ENCODE peak calls at places on chromosomes 3 and 15, in ten cellular contexts. One of them, this sample, is unnamed.

GRCh38 chr3:48784426-48785120 is 63.1 kb downstream of the PRKAR2A start:
- DNase-seq in BJ: no peak
- DNase-seq in progenitor cell of endocrine pancreas: no peak
- DNase-seq in GM20000: no peak
- DNase-seq in uterus: no peak
- DNase-seq in hepatocyte: no peak
- DNase-seq in tibial nerve: no peak
- DNase-seq in IMR-90: peak
- DNase-seq in omental fat pad: no peak
- DNase-seq in K562: no peak
- DNase-seq in this sample: no peak

GRCh38 chr3:153910387-153910786 is 210.8 kb upstream of the ARHGEF26 start:
- DNase-seq in K562: no peak
- DNase-seq in uterus: no peak
- DNase-seq in omental fat pad: no peak
- DNase-seq in IMR-90: no peak
- DNase-seq in tibial nerve: no peak
- DNase-seq in progenitor cell of endocrine pancreas: no peak
- DNase-seq in BJ: no peak
- DNase-seq in hepatocyte: no peak
- DNase-seq in GM20000: no peak
- DNase-seq in this sample: no peak

GRCh38 chr3:194686414-194686815 is 732 bp downstream of the FAM43A start:
- DNase-seq in IMR-90: no peak
- DNase-seq in hepatocyte: no peak
- DNase-seq in BJ: no peak
- DNase-seq in GM20000: no peak
- DNase-seq in uterus: no peak
- DNase-seq in tibial nerve: no peak
- DNase-seq in K562: no peak
- DNase-seq in progenitor cell of endocrine pancreas: no peak
- DNase-seq in omental fat pad: no peak
- DNase-seq in this sample: no peak

GRCh38 chr3:5162102-5162501 is 25.4 kb upstream of the EDEM1 start:
- DNase-seq in GM20000: no peak
- DNase-seq in omental fat pad: no peak
- DNase-seq in uterus: no peak
- DNase-seq in BJ: no peak
- DNase-seq in K562: no peak
- DNase-seq in progenitor cell of endocrine pancreas: no peak
- DNase-seq in IMR-90: peak
- DNase-seq in tibial nerve: no peak
- DNase-seq in hepatocyte: no peak
- DNase-seq in this sample: no peak

GRCh38 chr3:123725652-123726400 is 141.0 kb upstream of the HACD2 start:
- DNase-seq in hepatocyte: no peak
- DNase-seq in IMR-90: no peak
- DNase-seq in K562: no peak
- DNase-seq in BJ: no peak
- DNase-seq in progenitor cell of endocrine pancreas: no peak
- DNase-seq in omental fat pad: no peak
- DNase-seq in tibial nerve: no peak
- DNase-seq in GM20000: no peak
- DNase-seq in uterus: no peak
- DNase-seq in this sample: peak

GRCh38 chr3:71313844-71314243 is 269.7 kb downstream of the FOXP1 start:
- DNase-seq in uterus: no peak
- DNase-seq in progenitor cell of endocrine pancreas: no peak
- DNase-seq in BJ: no peak
- DNase-seq in omental fat pad: no peak
- DNase-seq in hepatocyte: no peak
- DNase-seq in K562: no peak
- DNase-seq in GM20000: no peak
- DNase-seq in IMR-90: no peak
- DNase-seq in tibial nerve: no peak
- DNase-seq in this sample: no peak

GRCh38 chr3:125033135-125033534 is 22.7 kb downstream of the HEG1 start:
- DNase-seq in hepatocyte: no peak
- DNase-seq in IMR-90: no peak
- DNase-seq in progenitor cell of endocrine pancreas: no peak
- DNase-seq in tibial nerve: no peak
- DNase-seq in GM20000: no peak
- DNase-seq in K562: no peak
- DNase-seq in BJ: no peak
- DNase-seq in omental fat pad: no peak
- DNase-seq in uterus: no peak
- DNase-seq in this sample: no peak

GRCh38 chr15:44087578-44088190 is 107.4 kb downstream of the FRMD5 start:
- DNase-seq in tibial nerve: no peak
- DNase-seq in K562: no peak
- DNase-seq in GM20000: no peak
- DNase-seq in hepatocyte: peak
- DNase-seq in IMR-90: peak
- DNase-seq in BJ: peak
- DNase-seq in omental fat pad: no peak
- DNase-seq in uterus: no peak
- DNase-seq in progenitor cell of endocrine pancreas: no peak
- DNase-seq in this sample: no peak

GRCh38 chr3:25191703-25192102 is 236.4 kb upstream of the RARB start:
- DNase-seq in IMR-90: no peak
- DNase-seq in progenitor cell of endocrine pancreas: no peak
- DNase-seq in BJ: no peak
- DNase-seq in uterus: no peak
- DNase-seq in tibial nerve: no peak
- DNase-seq in K562: no peak
- DNase-seq in GM20000: no peak
- DNase-seq in hepatocyte: no peak
- DNase-seq in omental fat pad: no peak
- DNase-seq in this sample: no peak

GRCh38 chr15:58292761-58293175 is 139.0 kb upstream of the LIPC start:
- DNase-seq in omental fat pad: no peak
- DNase-seq in IMR-90: peak
- DNase-seq in hepatocyte: no peak
- DNase-seq in K562: no peak
- DNase-seq in GM20000: no peak
- DNase-seq in uterus: no peak
- DNase-seq in BJ: no peak
- DNase-seq in progenitor cell of endocrine pancreas: no peak
- DNase-seq in tibial nerve: no peak
- DNase-seq in this sample: no peak

GRCh38 chr3:28317438-28318022 is 31.0 kb upstream of the ZCWPW2 start:
- DNase-seq in progenitor cell of endocrine pancreas: no peak
- DNase-seq in tibial nerve: no peak
- DNase-seq in uterus: no peak
- DNase-seq in IMR-90: peak
- DNase-seq in hepatocyte: peak
- DNase-seq in K562: peak
- DNase-seq in GM20000: peak
- DNase-seq in omental fat pad: no peak
- DNase-seq in BJ: no peak
- DNase-seq in this sample: no peak

GRCh38 chr3:124168271-124168670 is 176.3 kb upstream of the ROPN1 start:
- DNase-seq in omental fat pad: no peak
- DNase-seq in GM20000: no peak
- DNase-seq in hepatocyte: no peak
- DNase-seq in K562: no peak
- DNase-seq in IMR-90: peak
- DNase-seq in progenitor cell of endocrine pancreas: no peak
- DNase-seq in uterus: no peak
- DNase-seq in tibial nerve: no peak
- DNase-seq in BJ: no peak
- DNase-seq in this sample: no peak

GRCh38 chr3:143139786-143140185 is 20.2 kb downstream of the CHST2 start:
- DNase-seq in progenitor cell of endocrine pancreas: no peak
- DNase-seq in uterus: no peak
- DNase-seq in GM20000: no peak
- DNase-seq in omental fat pad: no peak
- DNase-seq in hepatocyte: no peak
- DNase-seq in BJ: no peak
- DNase-seq in K562: no peak
- DNase-seq in tibial nerve: no peak
- DNase-seq in IMR-90: peak
- DNase-seq in this sample: no peak

GRCh38 chr3:47663630-47664240 is 85.1 kb upstream of the CSPG5 start:
- DNase-seq in K562: no peak
- DNase-seq in progenitor cell of endocrine pancreas: no peak
- DNase-seq in IMR-90: no peak
- DNase-seq in tibial nerve: no peak
- DNase-seq in uterus: no peak
- DNase-seq in hepatocyte: no peak
- DNase-seq in BJ: no peak
- DNase-seq in omental fat pad: no peak
- DNase-seq in GM20000: no peak
- DNase-seq in this sample: peak

GRCh38 chr3:47666118-47666517 is 87.5 kb upstream of the CSPG5 start:
- DNase-seq in K562: no peak
- DNase-seq in GM20000: no peak
- DNase-seq in tibial nerve: no peak
- DNase-seq in IMR-90: no peak
- DNase-seq in hepatocyte: peak
- DNase-seq in progenitor cell of endocrine pancreas: no peak
- DNase-seq in BJ: no peak
- DNase-seq in omental fat pad: no peak
- DNase-seq in uterus: no peak
- DNase-seq in this sample: no peak

GRCh38 chr3:47669026-47669749 is 90.5 kb upstream of the CSPG5 start:
- DNase-seq in hepatocyte: no peak
- DNase-seq in omental fat pad: no peak
- DNase-seq in IMR-90: peak
- DNase-seq in K562: no peak
- DNase-seq in uterus: no peak
- DNase-seq in tibial nerve: no peak
- DNase-seq in BJ: no peak
- DNase-seq in GM20000: no peak
- DNase-seq in progenitor cell of endocrine pancreas: no peak
- DNase-seq in this sample: no peak

GRCh38 chr3:47661121-47661752 is 82.6 kb upstream of the CSPG5 start:
- DNase-seq in GM20000: no peak
- DNase-seq in omental fat pad: no peak
- DNase-seq in hepatocyte: peak
- DNase-seq in tibial nerve: no peak
- DNase-seq in progenitor cell of endocrine pancreas: no peak
- DNase-seq in K562: peak
- DNase-seq in BJ: peak
- DNase-seq in IMR-90: peak
- DNase-seq in uterus: peak
- DNase-seq in this sample: no peak

GRCh38 chr3:47664519-47664918 is 85.9 kb upstream of the CSPG5 start:
- DNase-seq in hepatocyte: no peak
- DNase-seq in K562: peak
- DNase-seq in GM20000: no peak
- DNase-seq in omental fat pad: no peak
- DNase-seq in tibial nerve: no peak
- DNase-seq in uterus: no peak
- DNase-seq in IMR-90: no peak
- DNase-seq in BJ: no peak
- DNase-seq in progenitor cell of endocrine pancreas: no peak
- DNase-seq in this sample: no peak
- TF ChIP-seq CTCF in hepatocyte: peak
- TF ChIP-seq CTCF in K562: peak
- TF ChIP-seq CTCF in GM20000: no peak
- TF ChIP-seq CTCF in omental fat pad: no peak
- TF ChIP-seq CTCF in tibial nerve: no peak
- TF ChIP-seq CTCF in uterus: no peak
- TF ChIP-seq CTCF in IMR-90: peak
- TF ChIP-seq CTCF in BJ: peak
- TF ChIP-seq CTCF in progenitor cell of endocrine pancreas: peak
- TF ChIP-seq CTCF in this sample: peak

GRCh38 chr3:184874709-184875644 is 63.0 kb downstream of the VPS8 start:
- DNase-seq in K562: peak
- DNase-seq in progenitor cell of endocrine pancreas: peak
- DNase-seq in GM20000: peak
- DNase-seq in uterus: no peak
- DNase-seq in IMR-90: peak
- DNase-seq in tibial nerve: no peak
- DNase-seq in omental fat pad: no peak
- DNase-seq in hepatocyte: peak
- DNase-seq in BJ: no peak
- DNase-seq in this sample: peak
- TF ChIP-seq CTCF in K562: peak
- TF ChIP-seq CTCF in progenitor cell of endocrine pancreas: peak
- TF ChIP-seq CTCF in GM20000: peak
- TF ChIP-seq CTCF in uterus: peak
- TF ChIP-seq CTCF in IMR-90: peak
- TF ChIP-seq CTCF in tibial nerve: peak
- TF ChIP-seq CTCF in omental fat pad: no peak
- TF ChIP-seq CTCF in hepatocyte: peak
- TF ChIP-seq CTCF in BJ: peak
- TF ChIP-seq CTCF in this sample: peak

GRCh38 chr3:31893174-31893573 is 87.9 kb downstream of the OSBPL10 start:
- DNase-seq in IMR-90: peak
- DNase-seq in GM20000: no peak
- DNase-seq in omental fat pad: no peak
- DNase-seq in K562: no peak
- DNase-seq in hepatocyte: no peak
- DNase-seq in progenitor cell of endocrine pancreas: no peak
- DNase-seq in uterus: no peak
- DNase-seq in BJ: no peak
- DNase-seq in tibial nerve: no peak
- DNase-seq in this sample: no peak
- TF ChIP-seq CTCF in IMR-90: no peak
- TF ChIP-seq CTCF in GM20000: no peak
- TF ChIP-seq CTCF in omental fat pad: no peak
- TF ChIP-seq CTCF in K562: no peak
- TF ChIP-seq CTCF in hepatocyte: no peak
- TF ChIP-seq CTCF in progenitor cell of endocrine pancreas: no peak
- TF ChIP-seq CTCF in uterus: no peak
- TF ChIP-seq CTCF in BJ: no peak
- TF ChIP-seq CTCF in tibial nerve: no peak
- TF ChIP-seq CTCF in this sample: no peak

GRCh38 chr3:65678480-65678879 is 360.2 kb downstream of the MAGI1 start:
- DNase-seq in IMR-90: no peak
- DNase-seq in tibial nerve: no peak
- DNase-seq in progenitor cell of endocrine pancreas: no peak
- DNase-seq in K562: no peak
- DNase-seq in BJ: no peak
- DNase-seq in omental fat pad: no peak
- DNase-seq in uterus: no peak
- DNase-seq in GM20000: no peak
- DNase-seq in hepatocyte: no peak
- DNase-seq in this sample: peak

GRCh38 chr3:65672071-65672470 is 366.6 kb downstream of the MAGI1 start:
- DNase-seq in progenitor cell of endocrine pancreas: no peak
- DNase-seq in GM20000: no peak
- DNase-seq in omental fat pad: no peak
- DNase-seq in tibial nerve: no peak
- DNase-seq in K562: no peak
- DNase-seq in uterus: no peak
- DNase-seq in hepatocyte: no peak
- DNase-seq in IMR-90: no peak
- DNase-seq in BJ: no peak
- DNase-seq in this sample: no peak

GRCh38 chr3:65677486-65677885 is 361.2 kb downstream of the MAGI1 start:
- DNase-seq in K562: no peak
- DNase-seq in GM20000: no peak
- DNase-seq in IMR-90: no peak
- DNase-seq in hepatocyte: no peak
- DNase-seq in tibial nerve: no peak
- DNase-seq in omental fat pad: no peak
- DNase-seq in uterus: no peak
- DNase-seq in BJ: no peak
- DNase-seq in progenitor cell of endocrine pancreas: no peak
- DNase-seq in this sample: no peak

GRCh38 chr3:65672876-65673815 is 365.6 kb downstream of the MAGI1 start:
- DNase-seq in tibial nerve: peak
- DNase-seq in K562: peak
- DNase-seq in GM20000: peak
- DNase-seq in uterus: peak
- DNase-seq in hepatocyte: peak
- DNase-seq in BJ: no peak
- DNase-seq in progenitor cell of endocrine pancreas: peak
- DNase-seq in IMR-90: peak
- DNase-seq in omental fat pad: peak
- DNase-seq in this sample: peak

GRCh38 chr3:65676592-65676991 is 362.1 kb downstream of the MAGI1 start:
- DNase-seq in IMR-90: no peak
- DNase-seq in progenitor cell of endocrine pancreas: no peak
- DNase-seq in BJ: no peak
- DNase-seq in omental fat pad: no peak
- DNase-seq in tibial nerve: no peak
- DNase-seq in K562: no peak
- DNase-seq in hepatocyte: no peak
- DNase-seq in GM20000: no peak
- DNase-seq in uterus: no peak
- DNase-seq in this sample: no peak
- TF ChIP-seq CTCF in IMR-90: no peak
- TF ChIP-seq CTCF in progenitor cell of endocrine pancreas: no peak
- TF ChIP-seq CTCF in BJ: no peak
- TF ChIP-seq CTCF in omental fat pad: no peak
- TF ChIP-seq CTCF in tibial nerve: no peak
- TF ChIP-seq CTCF in K562: no peak
- TF ChIP-seq CTCF in hepatocyte: no peak
- TF ChIP-seq CTCF in GM20000: no peak
- TF ChIP-seq CTCF in uterus: no peak
- TF ChIP-seq CTCF in this sample: no peak